ENCODE peak calls at places on chromosomes 5 and 9, in eight cellular contexts. U is uterus; W is GM12878; M is NB4; Q is esophagus squamous epithelium; V is heart left ventricle; H is upper lobe of left lung; L is activated CD8-positive, alpha-beta T cell treated with anti-CD3 and anti-CD28 coated beads for 36 hours. S is an unnamed sample.
A peak's percentile ranks its signal among the peaks of the same experiment; 100 is the strongest.

GRCh38 chr5:139686356-139686918 is 38.3 kb downstream of the CXXC5 start:
- DNase-seq in U (no peak), V (no peak), L (no peak), H (no peak), Q (no peak), M (no peak), W (no peak), S (no peak)

GRCh38 chr5:42632501-42632900 is 124.1 kb upstream of the CCDC152 start:
- DNase-seq in U (no peak), L (no peak), H (no peak), V (no peak), Q (no peak), W (no peak), M (no peak), S (no peak)

GRCh38 chr5:83222906-83223305 is 145.6 kb downstream of the XRCC4 start:
- DNase-seq in W (no peak), U (no peak), M (no peak), Q (no peak), H (no peak), V (no peak), L (no peak), S (no peak)

GRCh38 chr5:113776832-113777525 is 263.5 kb downstream of the YTHDC2 start:
- DNase-seq in L (no peak), V (no peak), U (no peak), W (no peak), Q (no peak), M (peak; percentile 1), H (no peak), S (no peak)

GRCh38 chr5:170523129-170523497 is 19.3 kb downstream of the KCNIP1 start:
- DNase-seq in U (no peak), L (no peak), M (no peak), W (no peak), Q (no peak), H (no peak), V (no peak), S (no peak)

GRCh38 chr9:77946969-77947368 is 84.6 kb downstream of the GNAQ start:
- DNase-seq in W (no peak), Q (no peak), V (no peak), H (no peak), M (peak; percentile 77), L (no peak), U (no peak), S (no peak)

GRCh38 chr9:129580211-129580915 is 40.5 kb downstream of the C9orf50 start:
- DNase-seq in U (no peak), M (no peak), V (no peak), H (no peak), L (peak; percentile 88), Q (no peak), W (peak; percentile 64), S (no peak)

GRCh38 chr5:14928661-14929060 is 57.1 kb upstream of the ANKH start:
- DNase-seq in L (no peak), U (no peak), V (no peak), M (peak; percentile 16), H (no peak), W (no peak), Q (no peak), S (no peak)

GRCh38 chr5:91382530-91383026 is 539 bp downstream of the ARRDC3 start:
- DNase-seq in M (peak; percentile 67), W (peak; percentile 31), L (peak; percentile 52), V (no peak), Q (no peak), H (no peak), U (no peak), S (no peak)

GRCh38 chr9:78235296-78235770 is 542 bp upstream of the CEP78 start:
- DNase-seq in H (no peak), V (no peak), M (peak; percentile 17), Q (no peak), U (no peak), L (no peak), W (no peak), S (no peak)

GRCh38 chr5:122077451-122078115 is 476 bp downstream of the LOX start:
- DNase-seq in V (no peak), U (peak; percentile 29), H (peak; percentile 89), W (no peak), M (no peak), Q (no peak), L (no peak), S (no peak)

GRCh38 chr5:173925449-173926071 is 37.4 kb downstream of the CPEB4 start:
- DNase-seq in U (no peak), H (no peak), Q (no peak), W (no peak), M (peak; percentile 75), V (peak; percentile 58), L (peak; percentile 73), S (no peak)

GRCh38 chr9:16871358-16872151 is 1.1 kb upstream of the BNC2 start:
- DNase-seq in M (peak; percentile 93), W (no peak), L (peak; percentile 30), V (peak; percentile 52), H (peak; percentile 87), Q (no peak), U (peak; percentile 61), S (no peak)

GRCh38 chr9:114488398-114489129 is 16.7 kb downstream of the WHRN start:
- DNase-seq in V (no peak), U (no peak), W (peak; percentile 41), H (no peak), L (no peak), M (no peak), Q (no peak), S (no peak)

GRCh38 chr5:180860273-180860886 is 696 bp downstream of the ZFP62 start:
- DNase-seq in Q (no peak), M (peak; percentile 75), H (no peak), L (peak; percentile 68), W (no peak), U (no peak), V (no peak), S (peak; percentile 53)

GRCh38 chr9:137376386-137376785 is 46.6 kb downstream of the EXD3 start:
- DNase-seq in L (no peak), U (no peak), M (no peak), W (no peak), V (peak; percentile 0), H (no peak), Q (no peak), S (no peak)

GRCh38 chr5:141677415-141677814 is 4.6 kb downstream of the ARAP3 start:
- DNase-seq in V (no peak), H (no peak), W (no peak), M (peak; percentile 51), U (no peak), Q (no peak), L (peak; percentile 31), S (no peak)

GRCh38 chr5:141672071-141672855 is 9.8 kb downstream of the ARAP3 start:
- DNase-seq in L (no peak), H (peak; percentile 42), Q (no peak), W (no peak), M (no peak), U (no peak), V (no peak), S (no peak)

GRCh38 chr5:141672856-141673813 is 8.9 kb downstream of the ARAP3 start:
- DNase-seq in M (no peak), H (no peak), W (no peak), V (no peak), L (peak; percentile 24), U (no peak), Q (no peak), S (no peak)

GRCh38 chr5:141669519-141669918 is 12.5 kb downstream of the ARAP3 start:
- DNase-seq in W (no peak), M (no peak), L (no peak), H (no peak), U (no peak), Q (no peak), V (no peak), S (no peak)

DNA sequence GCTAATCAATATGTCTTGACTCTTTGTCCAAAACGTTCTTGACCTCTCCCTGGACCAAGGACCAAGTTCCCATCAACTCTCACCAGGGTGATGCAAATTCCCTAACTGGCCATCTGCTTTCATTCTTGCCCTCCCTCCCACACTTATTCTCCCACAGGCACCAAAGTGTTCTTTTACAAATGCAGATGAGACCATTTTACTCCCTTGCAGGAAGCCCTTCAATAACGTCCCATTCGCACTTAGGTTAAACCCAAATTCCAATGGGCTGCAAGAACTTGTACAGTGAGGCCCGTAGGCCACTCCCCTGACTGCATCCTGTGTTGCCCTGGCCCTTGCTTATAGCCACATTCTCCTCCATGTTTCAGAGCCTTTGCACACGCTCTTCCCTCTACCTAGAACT is 7.3 kb downstream of the ARAP3 start:
- DNase-seq in L (no peak), M (no peak), H (no peak), V (no peak), Q (no peak), W (no peak), U (no peak), S (no peak)
- TF ChIP-seq CTCF in L (no peak), M (no peak), H (no peak), V (no peak), Q (no peak), W (no peak), U (no peak), S (no peak)

GRCh38 chr5:123937230-123937629 is 425.3 kb downstream of the CSNK1G3 start:
- DNase-seq in U (no peak), V (peak; percentile 21), Q (no peak), H (no peak), W (peak; percentile 3), L (peak; percentile 3), M (peak; percentile 52), S (peak; percentile 24)
- TF ChIP-seq CTCF in U (peak; percentile 37), V (peak; percentile 56), Q (peak; percentile 78), H (peak; percentile 55), W (peak; percentile 51), L (peak; percentile 24), M (peak; percentile 22), S (peak; percentile 53)

GRCh38 chr5:55993013-55993412 is 1.8 kb downstream of the IL6ST start:
- DNase-seq in L (peak; percentile 27), V (peak; percentile 20), M (peak; percentile 4), H (no peak), U (no peak), W (no peak), Q (no peak), S (no peak)

GRCh38 chr5:55993628-55994501 is 898 bp downstream of the IL6ST start:
- DNase-seq in U (no peak), W (no peak), L (no peak), V (no peak), Q (no peak), M (peak; percentile 4), H (no peak), S (no peak)

GRCh38 chr5:55997742-55998351 is 3.1 kb upstream of the IL6ST start:
- DNase-seq in L (peak; percentile 36), W (no peak), M (peak; percentile 11), U (no peak), V (no peak), Q (no peak), H (no peak), S (no peak)

GRCh38 chr5:55994502-55994997 is at the start of gene IL6ST:
- DNase-seq in U (no peak), Q (no peak), M (no peak), L (peak; percentile 55), V (no peak), H (no peak), W (no peak), S (no peak)

GRCh38 chr5:55994998-55995914 is 493 bp upstream of the IL6ST start:
- DNase-seq in H (peak; percentile 99), U (peak; percentile 98), W (peak; percentile 78), M (peak; percentile 96), L (peak; percentile 96), V (peak; percentile 98), Q (peak; percentile 80), S (peak; percentile 95)
- TF ChIP-seq CTCF in H (no peak), U (peak; percentile 12), W (no peak), M (no peak), L (no peak), V (peak; percentile 18), Q (no peak), S (no peak)

GRCh38 chr9:35732185-35733108 is at the start of the genes CREB3 and TLN1:
- DNase-seq in Q (peak; percentile 92), U (peak; percentile 99), H (peak; percentile 98), W (peak; percentile 91), V (peak; percentile 98), L (peak; percentile 98), M (peak; percentile 97), S (peak; percentile 94)
- TF ChIP-seq CTCF in Q (no peak), U (peak; percentile 17), H (no peak), W (no peak), V (no peak), L (no peak), M (no peak), S (no peak)